ENCODE peak calls at places on chromosome 15, in six cellular contexts. H, V, J, W, Q and L are unnamed samples.

GRCh38 chr15:70436428-70436827 is 326.9 kb downstream of the UACA start:
- DNase-seq in J (no peak), V (no peak), W (no peak), H (no peak), Q (no peak), L (no peak)

GRCh38 chr15:75727851-75728715 is 15.4 kb upstream of the CSPG4 start:
- DNase-seq in H (peak; percentile 59), Q (peak; percentile 51), V (peak; percentile 75), J (no peak), W (peak; percentile 69), L (no peak)

GRCh38 chr15:74320358-74321247 is 46.8 kb downstream of the CYP11A1 start:
- DNase-seq in W (peak; percentile 59), H (no peak), J (no peak), Q (peak; percentile 67), V (peak; percentile 33), L (no peak)

GRCh38 chr15:27353837-27354236 is 382.9 kb downstream of the GABRG3 start:
- DNase-seq in Q (no peak), V (no peak), J (no peak), W (no peak), H (no peak), L (no peak)

GRCh38 chr15:30872341-30872748 is 31.4 kb upstream of the FAN1 start:
- DNase-seq in Q (no peak), J (no peak), H (no peak), V (peak; percentile 7), W (no peak), L (no peak)

GRCh38 chr15:55768670-55769185 is 25.8 kb upstream of the PRTG start:
- DNase-seq in W (no peak), V (no peak), H (no peak), J (no peak), Q (no peak), L (no peak)

GRCh38 chr15:37973856-37974255 is 39.4 kb downstream of the TMCO5A start:
- DNase-seq in H (no peak), Q (no peak), V (no peak), J (no peak), W (no peak), L (no peak)

GRCh38 chr15:101023501-101024110 is 104.4 kb downstream of the LRRK1 start:
- DNase-seq in Q (peak; percentile 4), H (no peak), W (no peak), J (no peak), V (no peak), L (no peak)

GRCh38 chr15:101128191-101128590 is 123.7 kb downstream of the CHSY1 start:
- DNase-seq in J (peak; percentile 94), W (no peak), V (no peak), Q (no peak), H (no peak), L (peak; percentile 87)

GRCh38 chr15:38207591-38207990 is 45.0 kb upstream of the SPRED1 start:
- DNase-seq in W (no peak), Q (no peak), J (no peak), V (no peak), H (no peak), L (no peak)

GRCh38 chr15:41989573-41990242 is 17.4 kb upstream of the EHD4 start:
- DNase-seq in W (peak; percentile 85), J (peak; percentile 47), V (peak; percentile 89), H (peak; percentile 63), Q (peak; percentile 87), L (peak; percentile 43)

GRCh38 chr15:100968043-100968966 is 49.1 kb downstream of the LRRK1 start:
- DNase-seq in V (no peak), W (no peak), J (no peak), H (no peak), Q (no peak), L (peak; percentile 60)